ENCODE peak calls at places on chromosomes 13 and 19, in ten cellular contexts. S, B, V, X, P, U, C, Z, I and M are unnamed samples.
A peak's percentile ranks its signal among the peaks of the same experiment; 100 is the strongest.

GRCh38 chr13:99944606-99945005 is 27.0 kb downstream of the ZIC5 start:
- DNase-seq in B (no peak), P (no peak), V (no peak), Z (no peak), U (no peak), S (no peak), I (no peak), C (no peak), X (no peak), M (no peak)

GRCh38 chr19:18756896-18757295 is 34.2 kb downstream of the COMP start:
- DNase-seq in C (no peak), Z (no peak), S (no peak), I (no peak), P (peak; percentile 77), U (no peak), X (no peak), V (no peak), B (no peak), M (no peak)

GRCh38 chr13:80563451-80563850 is 222.5 kb upstream of the SPRY2 start:
- DNase-seq in I (no peak), V (no peak), P (no peak), U (no peak), Z (no peak), B (no peak), S (no peak), C (no peak), X (no peak), M (no peak)

GRCh38 chr19:8512115-8512967 is 1.6 kb downstream of the ZNF414 start:
- DNase-seq in I (no peak), B (no peak), S (peak; percentile 23), X (peak; percentile 56), P (peak; percentile 51), Z (no peak), V (no peak), U (no peak), C (no peak), M (peak; percentile 84)

GRCh38 chr19:19361075-19361594 is 40.5 kb downstream of the MAU2 start:
- DNase-seq in C (peak; percentile 44), X (peak; percentile 90), U (no peak), Z (peak; percentile 51), S (peak; percentile 89), P (peak; percentile 88), B (peak; percentile 56), V (peak; percentile 81), I (peak; percentile 79), M (peak; percentile 95)

GRCh38 chr19:20070691-20071090 is 7.1 kb upstream of the ZNF90 start:
- DNase-seq in S (no peak), B (no peak), U (no peak), Z (no peak), X (no peak), V (no peak), C (no peak), P (no peak), I (no peak), M (no peak)

GRCh38 chr13:66264976-66265375 is 965.2 kb downstream of the PCDH9 start:
- DNase-seq in Z (no peak), C (no peak), S (no peak), U (no peak), I (no peak), B (no peak), X (no peak), V (no peak), P (no peak), M (no peak)

GRCh38 chr13:97339019-97339988 is 94.7 kb upstream of the RAP2A start:
- DNase-seq in X (no peak), S (peak; percentile 95), V (no peak), U (no peak), C (no peak), Z (no peak), B (no peak), P (peak; percentile 25), I (peak; percentile 67), M (no peak)

GRCh38 chr19:18191640-18192062 is 1.4 kb upstream of the MPV17L2 start:
- DNase-seq in P (no peak), S (no peak), U (no peak), B (no peak), I (no peak), X (no peak), C (no peak), Z (no peak), V (no peak), M (no peak)

GRCh38 chr13:37134411-37135041 is 29.1 kb upstream of the CSNK1A1L start:
- DNase-seq in C (no peak), X (no peak), B (no peak), P (no peak), Z (no peak), V (no peak), U (no peak), I (no peak), S (peak; percentile 96), M (no peak)

GRCh38 chr19:46080561-46080960 is 39.8 kb upstream of the IGFL4 start:
- DNase-seq in X (no peak), I (no peak), P (no peak), B (peak; percentile 97), Z (no peak), V (no peak), U (no peak), S (peak; percentile 79), C (no peak), M (no peak)

GRCh38 chr13:25319781-25320180 is 18.4 kb downstream of the NUP58 start:
- DNase-seq in V (no peak), S (no peak), Z (no peak), I (no peak), C (no peak), U (no peak), B (no peak), X (no peak), P (no peak), M (no peak)

GRCh38 chr19:54916822-54917221 is 10.9 kb downstream of the NCR1 start:
- DNase-seq in S (no peak), I (no peak), C (no peak), Z (no peak), U (no peak), V (peak; percentile 49), P (no peak), X (no peak), B (no peak), M (no peak)

GRCh38 chr19:51185069-51185867 is 39.6 kb upstream of the CD33 start:
- DNase-seq in Z (no peak), C (no peak), S (no peak), I (no peak), X (no peak), P (no peak), B (no peak), U (no peak), V (no peak), M (no peak)

GRCh38 chr13:51000576-51001260 is 91.1 kb downstream of the RNASEH2B start:
- DNase-seq in X (no peak), I (no peak), V (no peak), Z (no peak), S (peak; percentile 66), C (no peak), P (no peak), B (no peak), U (no peak), M (no peak)

GRCh38 chr13:97962887-97963286 is 9.4 kb downstream of the IPO5 start:
- DNase-seq in V (no peak), Z (no peak), S (no peak), C (no peak), X (no peak), B (no peak), U (no peak), P (no peak), I (no peak), M (no peak)

GRCh38 chr13:45718063-45718462 is 15.9 kb downstream of the CBY2 start:
- DNase-seq in S (peak; percentile 19), P (no peak), C (no peak), V (peak; percentile 69), Z (no peak), X (no peak), I (no peak), B (no peak), U (no peak), M (peak; percentile 59)

GRCh38 chr13:96473463-96474157 is 383.7 kb downstream of the HS6ST3 start:
- DNase-seq in C (no peak), Z (no peak), S (no peak), U (no peak), B (no peak), P (no peak), I (no peak), V (no peak), X (no peak), M (no peak)

GRCh38 chr13:45048890-45049407 is 59.6 kb downstream of the GPALPP1 start:
- DNase-seq in X (no peak), C (no peak), P (no peak), V (no peak), U (no peak), I (no peak), Z (no peak), B (no peak), S (no peak), M (peak; percentile 66)

GRCh38 chr19:18057557-18057956 is 29.2 kb downstream of the IL12RB1 start:
- DNase-seq in X (no peak), V (no peak), I (peak; percentile 26), U (no peak), C (no peak), P (no peak), S (peak; percentile 45), Z (no peak), B (no peak), M (no peak)

GRCh38 chr19:19399733-19400438 is 5.6 kb upstream of the GATAD2A start:
- DNase-seq in S (peak; percentile 59), U (no peak), B (no peak), I (no peak), V (no peak), Z (no peak), C (no peak), P (no peak), X (no peak), M (no peak)

GRCh38 chr13:65264066-65264465 is 1966.1 kb downstream of the PCDH9 start:
- DNase-seq in Z (no peak), B (no peak), V (no peak), U (no peak), C (no peak), X (no peak), P (no peak), S (no peak), I (no peak), M (no peak)

GRCh38 chr19:17973759-17974158 is 6.9 kb downstream of the KCNN1 start:
- DNase-seq in B (no peak), I (no peak), S (no peak), Z (no peak), P (no peak), V (no peak), X (no peak), C (no peak), U (no peak), M (no peak)

GRCh38 chr19:4208385-4209094 is 20.8 kb upstream of the EBI3 start:
- DNase-seq in I (peak; percentile 22), S (peak; percentile 28), X (peak; percentile 54), B (peak; percentile 53), U (no peak), C (no peak), V (peak; percentile 58), P (no peak), Z (no peak), M (peak; percentile 78)

GRCh38 chr13:37775871-37776270 is 93.7 kb downstream of the TRPC4 start:
- DNase-seq in P (no peak), Z (no peak), C (no peak), B (peak; percentile 13), V (no peak), U (no peak), X (no peak), I (no peak), S (no peak), M (no peak)

GRCh38 chr19:33823341-33823740 is 26.7 kb downstream of the KCTD15 start:
- DNase-seq in S (no peak), B (no peak), I (no peak), Z (no peak), V (no peak), P (no peak), U (no peak), X (peak; percentile 11), C (no peak), M (peak; percentile 10)

GRCh38 chr13:50353651-50354415 is 338.6 kb downstream of the KCNRG start:
- DNase-seq in I (no peak), S (no peak), B (peak; percentile 86), U (no peak), Z (no peak), C (no peak), P (no peak), V (no peak), X (no peak), M (no peak)

GRCh38 chr13:100235311-100235901 is 146.5 kb downstream of the PCCA start:
- DNase-seq in V (peak; percentile 52), S (peak; percentile 68), X (no peak), Z (no peak), I (peak; percentile 26), P (peak; percentile 17), U (no peak), B (peak; percentile 42), C (no peak), M (no peak)